ENCODE peak calls at places on chromosomes 6 and 20, in five cellular contexts. H, Y, L, U and A are unnamed samples.

GRCh38 chr6:167119680-167120556 is 3.0 kb upstream of the CCR6 start:
- DNase-seq in Y (no peak), U (no peak), H (no peak), L (no peak), A (no peak)

GRCh38 chr20:25294459-25295385 is 46.8 kb downstream of the PYGB start:
- DNase-seq in L (no peak), U (no peak), Y (peak; percentile 80), H (peak; percentile 34), A (no peak)

GRCh38 chr6:53439556-53439955 is 90.8 kb upstream of the ELOVL5 start:
- DNase-seq in H (no peak), Y (no peak), L (no peak), U (no peak), A (no peak)

GRCh38 chr20:32354592-32355416 is 3.3 kb upstream of the ASXL1 start:
- DNase-seq in Y (no peak), U (no peak), L (no peak), H (no peak), A (no peak)

GRCh38 chr20:16966276-16966880 is 218.2 kb downstream of the OTOR start:
- DNase-seq in H (no peak), U (no peak), L (no peak), Y (no peak), A (no peak)

GRCh38 chr20:10288421-10288820 is 69.8 kb downstream of the SNAP25 start:
- DNase-seq in Y (no peak), U (no peak), L (no peak), H (no peak), A (no peak)

GRCh38 chr6:138795809-138796469 is at the start of gene ECT2L:
- DNase-seq in Y (no peak), H (no peak), U (peak; percentile 12), L (no peak), A (peak; percentile 22)

GRCh38 chr6:36713846-36714245 is 16.2 kb downstream of the RAB44 start:
- DNase-seq in L (no peak), H (no peak), U (no peak), Y (no peak), A (no peak)

GRCh38 chr6:26388441-26388840 is 5.5 kb downstream of the BTN2A2 start:
- DNase-seq in U (no peak), H (no peak), Y (no peak), L (no peak), A (no peak)

GRCh38 chr6:52371656-52372151 is 9.8 kb downstream of the PAQR8 start:
- DNase-seq in L (no peak), U (no peak), H (no peak), Y (no peak), A (peak; percentile 23)

GRCh38 chr6:1995521-1996110 is 249.8 kb downstream of the GMDS start:
- DNase-seq in H (no peak), L (peak; percentile 8), U (peak; percentile 29), Y (no peak), A (no peak)

GRCh38 chr6:150169609-150170008 is 26.8 kb downstream of the PPP1R14C start:
- DNase-seq in H (no peak), U (no peak), L (no peak), Y (no peak), A (no peak)

GRCh38 chr6:107616776-107617175 is 126.9 kb downstream of the SOBP start:
- DNase-seq in L (no peak), Y (no peak), U (no peak), H (no peak), A (no peak)

GRCh38 chr20:6142348-6142993 is 19.6 kb upstream of the FERMT1 start:
- DNase-seq in L (peak; percentile 23), Y (peak; percentile 68), U (peak; percentile 54), H (no peak), A (peak; percentile 22)

GRCh38 chr20:35007413-35007812 is 51.7 kb downstream of the MYH7B start:
- DNase-seq in H (no peak), L (no peak), U (no peak), Y (no peak), A (no peak)

GRCh38 chr20:10074513-10074912 is 39.7 kb downstream of the ANKEF1 start:
- DNase-seq in H (no peak), L (peak; percentile 46), U (peak; percentile 43), Y (no peak), A (peak; percentile 55)

GRCh38 chr20:34945315-34946077 is 10.1 kb downstream of the GSS start:
- DNase-seq in L (no peak), U (no peak), H (no peak), Y (no peak), A (no peak)

GRCh38 chr20:19710336-19710721 is 47.7 kb upstream of the RIN2 start:
- DNase-seq in Y (no peak), H (no peak), L (no peak), U (no peak), A (peak; percentile 38)

GRCh38 chr20:48234951-48235350 is 449.7 kb upstream of the SULF2 start:
- DNase-seq in Y (no peak), H (no peak), U (no peak), L (no peak), A (no peak)

GRCh38 chr20:48236485-48237055 is 451.3 kb upstream of the SULF2 start:
- DNase-seq in H (no peak), U (no peak), L (no peak), Y (no peak), A (no peak)

GRCh38 chr20:48238326-48238725 is 453.0 kb upstream of the SULF2 start:
- DNase-seq in U (peak; percentile 58), H (no peak), L (no peak), Y (no peak), A (no peak)

GRCh38 chr20:48238781-48239180 is 453.5 kb upstream of the SULF2 start:
- DNase-seq in Y (no peak), H (no peak), U (peak; percentile 15), L (no peak), A (no peak)

DNA sequence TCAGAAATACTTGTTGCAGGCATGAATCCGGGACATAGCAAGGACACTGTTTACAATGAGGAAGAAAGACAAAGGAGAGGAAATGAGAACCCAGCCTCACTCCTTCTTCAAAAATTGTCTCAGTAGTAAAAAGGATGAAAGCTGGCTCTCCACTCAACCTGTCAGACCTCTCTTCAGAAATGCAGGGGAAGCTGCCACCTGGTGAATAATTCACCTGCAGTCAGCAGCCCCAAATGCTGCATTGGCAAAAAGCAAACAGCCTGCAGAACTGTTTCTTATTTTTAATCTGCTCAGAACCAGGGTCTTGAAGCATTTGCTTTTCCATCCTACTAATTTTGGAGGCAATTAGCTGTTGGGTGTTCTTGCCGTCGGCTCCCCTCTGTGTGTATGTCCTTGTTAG is 450.7 kb upstream of the SULF2 start:
- DNase-seq in H (no peak), L (no peak), U (no peak), Y (no peak), A (no peak)
- TF ChIP-seq CTCF in H (no peak), L (no peak), U (no peak), Y (no peak), A (no peak)

GRCh38 chr20:43839793-43840199 is 74.9 kb upstream of the TOX2 start:
- DNase-seq in L (no peak), U (no peak), H (no peak), Y (peak; percentile 47), A (no peak)

GRCh38 chr20:43838703-43839060 is 76.0 kb upstream of the TOX2 start:
- DNase-seq in U (no peak), H (no peak), Y (no peak), L (no peak), A (no peak)

GRCh38 chr20:43842126-43843020 is 72.3 kb upstream of the TOX2 start:
- DNase-seq in H (no peak), L (no peak), Y (no peak), U (no peak), A (no peak)

GRCh38 chr20:43837856-43838702 is 76.6 kb upstream of the TOX2 start:
- DNase-seq in U (no peak), L (no peak), H (no peak), Y (no peak), A (no peak)

GRCh38 chr20:43840382-43841070 is 74.1 kb upstream of the TOX2 start:
- DNase-seq in H (no peak), L (no peak), Y (peak; percentile 72), U (no peak), A (no peak)
- TF ChIP-seq CTCF in H (peak; percentile 16), L (peak; percentile 56), Y (peak; percentile 48), U (peak; percentile 57), A (peak; percentile 45)

GRCh38 chr6:165049362-165049761 is 260.0 kb downstream of the C6orf118 start:
- DNase-seq in Y (no peak), H (no peak), L (no peak), U (no peak), A (no peak)
- TF ChIP-seq CTCF in Y (no peak), H (no peak), L (peak; percentile 11), U (peak; percentile 49), A (peak; percentile 19)

DNA sequence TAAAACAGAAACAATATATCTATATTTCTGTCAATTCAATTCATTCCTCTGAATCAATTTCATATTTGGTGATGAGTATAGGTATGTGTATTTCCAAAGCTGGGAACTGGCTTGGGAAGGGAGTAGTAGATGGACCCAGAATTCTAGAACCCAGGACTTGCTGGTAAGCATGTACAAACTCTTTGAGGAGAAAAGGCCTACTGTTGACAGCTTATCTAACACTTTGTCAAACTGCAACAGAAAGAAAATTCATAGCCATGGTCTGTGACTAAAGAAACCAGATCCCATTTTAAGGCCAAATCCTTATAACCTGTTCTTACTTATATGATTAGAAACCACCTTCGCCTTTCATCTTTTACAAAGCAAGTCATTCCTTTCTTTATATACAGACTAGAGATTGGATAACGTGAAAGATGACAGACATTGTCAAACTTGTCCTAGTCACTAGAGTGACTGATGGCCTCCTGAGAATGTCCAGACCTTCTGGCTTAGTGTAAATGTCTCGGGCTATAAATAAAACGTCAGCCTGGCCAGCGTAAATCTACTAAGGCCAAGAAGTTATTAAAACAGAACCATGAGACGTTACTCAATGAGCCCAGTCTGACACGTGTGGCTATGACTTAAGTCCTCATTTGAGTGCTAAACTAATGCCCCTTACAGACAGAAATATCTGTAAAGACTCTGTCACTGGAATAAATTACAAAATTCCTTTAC is 152.3 kb downstream of the ALDH8A1 start:
- DNase-seq in L (no peak), H (no peak), U (no peak), Y (no peak), A (no peak)
- TF ChIP-seq CTCF in L (no peak), H (no peak), U (no peak), Y (no peak), A (no peak)

DNA sequence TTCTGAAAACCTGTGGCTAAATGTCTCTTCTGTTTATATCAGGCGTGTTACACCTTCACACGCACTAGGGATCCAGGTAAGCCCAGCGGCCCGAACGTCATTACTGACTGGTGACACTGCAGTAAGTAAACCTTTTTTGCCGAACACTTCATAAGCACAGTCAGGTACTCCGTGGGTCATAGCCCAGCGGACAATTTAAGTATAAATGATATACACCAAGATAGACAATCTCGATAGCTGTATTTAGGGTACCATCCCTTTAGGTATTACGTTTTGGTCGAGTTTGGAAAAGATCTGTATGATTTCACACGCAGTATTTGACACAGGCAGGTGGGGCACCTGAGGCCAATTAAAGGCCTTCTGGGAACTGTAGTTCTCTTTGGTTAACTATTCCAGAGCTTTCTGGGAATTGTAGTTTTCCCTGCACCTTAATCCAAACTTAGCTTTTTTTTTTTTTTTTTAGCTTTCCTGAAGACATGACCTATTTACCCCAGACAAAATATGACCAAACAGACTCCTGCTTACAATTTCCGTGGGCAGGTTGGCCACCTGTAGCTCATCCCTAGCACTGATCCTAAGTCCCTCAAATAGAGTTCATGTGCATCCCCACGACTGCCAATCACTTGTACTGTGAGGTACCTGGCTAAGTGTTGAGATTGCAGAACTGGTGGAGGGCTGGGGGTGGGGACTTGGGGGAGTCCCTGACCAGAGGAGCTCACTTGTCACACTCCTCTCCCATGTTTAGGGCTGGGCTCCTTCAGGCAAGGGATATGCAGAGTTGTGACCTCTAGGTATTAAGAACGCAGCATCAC is 908 bp upstream of the EHMT2 start:
- DNase-seq in Y (peak; percentile 69), L (no peak), U (no peak), H (no peak), A (no peak)
- TF ChIP-seq CTCF in Y (no peak), L (no peak), U (no peak), H (no peak), A (no peak)